ENCODE peak calls at places on chromosome 7, in eight cellular contexts. G is spleen, F is GM10248, D is neuronal stem cell, B is cardiac fibroblast, P is Calu3, O is brain microvascular endothelial cell, S is midbrain. E is an unnamed sample.

GRCh38 chr7:81150951-81151361 is 232.1 kb upstream of the SEMA3C start:
- DNase-seq in G (no peak), P (no peak), O (no peak), D (no peak), F (no peak), B (peak), S (peak), E (no peak)

GRCh38 chr7:12888727-12889126 is 201.3 kb downstream of the ARL4A start:
- DNase-seq in G (no peak), D (no peak), F (no peak), P (no peak), O (peak), S (no peak), B (peak), E (peak)

GRCh38 chr7:158238616-158239289 is 348.9 kb downstream of the PTPRN2 start:
- DNase-seq in O (no peak), G (peak), B (no peak), D (no peak), P (no peak), F (no peak), S (no peak), E (no peak)

GRCh38 chr7:25894902-25895791 is 256.9 kb upstream of the NFE2L3 start:
- DNase-seq in S (peak), O (peak), D (peak), F (peak), G (peak), B (peak), P (peak), E (no peak)

GRCh38 chr7:103658055-103659010 is 212.3 kb upstream of the SLC26A5 start:
- DNase-seq in D (no peak), B (no peak), P (no peak), F (no peak), S (no peak), G (no peak), O (peak), E (no peak)

GRCh38 chr7:34298492-34298891 is 359.5 kb upstream of the NPSR1 start:
- DNase-seq in O (peak), P (no peak), G (no peak), D (no peak), S (no peak), B (no peak), F (no peak), E (no peak)

GRCh38 chr7:71896535-71896934 is 515.6 kb downstream of the CALN1 start:
- DNase-seq in B (no peak), O (no peak), F (no peak), D (no peak), S (peak), P (no peak), G (no peak), E (no peak)

GRCh38 chr7:2757361-2757903 is 69.4 kb downstream of the AMZ1 start:
- DNase-seq in F (no peak), P (peak), D (no peak), B (peak), O (no peak), G (no peak), S (peak), E (no peak)

GRCh38 chr7:112013262-112013661 is 192.9 kb downstream of the DOCK4 start:
- DNase-seq in O (no peak), P (no peak), S (no peak), D (no peak), F (no peak), B (no peak), G (no peak), E (no peak)

GRCh38 chr7:5218564-5219360 is 28.7 kb downstream of the WIPI2 start:
- DNase-seq in S (peak), F (peak), D (no peak), B (no peak), G (peak), P (no peak), O (no peak), E (no peak)